ENCODE peak calls at places on chromosomes 4 and X, in four cellular contexts. One of them, this sample, is unnamed.

GRCh38 chr4:131566026-131566425 is 1583.1 kb upstream of the PCDH10 start:
- DNase-seq in adrenal gland: no peak
- DNase-seq in astrocyte of the spinal cord: no peak
- DNase-seq in H4: no peak
- DNase-seq in this sample: no peak

GRCh38 chrX:55033429-55033828 is 2.7 kb upstream of the ALAS2 start:
- DNase-seq in adrenal gland: no peak
- DNase-seq in astrocyte of the spinal cord: no peak
- DNase-seq in H4: no peak
- DNase-seq in this sample: peak

GRCh38 chr4:113559947-113560346 is 201.6 kb downstream of the CAMK2D start:
- DNase-seq in adrenal gland: no peak
- DNase-seq in astrocyte of the spinal cord: no peak
- DNase-seq in H4: no peak
- DNase-seq in this sample: no peak

GRCh38 chr4:166421556-166422156 is 548.6 kb downstream of the TLL1 start:
- DNase-seq in adrenal gland: no peak
- DNase-seq in astrocyte of the spinal cord: peak
- DNase-seq in H4: no peak
- DNase-seq in this sample: no peak

GRCh38 chrX:140346711-140347110 is 158.2 kb downstream of the SOX3 start:
- DNase-seq in adrenal gland: no peak
- DNase-seq in astrocyte of the spinal cord: no peak
- DNase-seq in H4: no peak
- DNase-seq in this sample: no peak

GRCh38 chrX:6226646-6227444 is 1.8 kb downstream of the NLGN4X start:
- DNase-seq in adrenal gland: no peak
- DNase-seq in astrocyte of the spinal cord: no peak
- DNase-seq in H4: no peak
- DNase-seq in this sample: no peak

GRCh38 chrX:57286507-57287251 is at the start of gene FAAH2:
- DNase-seq in adrenal gland: no peak
- DNase-seq in astrocyte of the spinal cord: no peak
- DNase-seq in H4: no peak
- DNase-seq in this sample: peak

GRCh38 chr4:128973384-128973783 is 120.0 kb downstream of the SCLT1 start:
- DNase-seq in adrenal gland: no peak
- DNase-seq in astrocyte of the spinal cord: no peak
- DNase-seq in H4: no peak
- DNase-seq in this sample: no peak

GRCh38 chr4:48968814-48969213 is 17.3 kb upstream of the CWH43 start:
- DNase-seq in adrenal gland: no peak
- DNase-seq in astrocyte of the spinal cord: peak
- DNase-seq in H4: peak
- DNase-seq in this sample: no peak

GRCh38 chr4:31674313-31674947 is 954.3 kb downstream of the PCDH7 start:
- DNase-seq in adrenal gland: peak
- DNase-seq in astrocyte of the spinal cord: no peak
- DNase-seq in H4: peak
- DNase-seq in this sample: peak

GRCh38 chr4:89298160-89298559 is 9.4 kb downstream of the GPRIN3 start:
- DNase-seq in adrenal gland: no peak
- DNase-seq in astrocyte of the spinal cord: no peak
- DNase-seq in H4: no peak
- DNase-seq in this sample: no peak

GRCh38 chrX:37926700-37927099 is 79.3 kb upstream of the DYNLT3 start:
- DNase-seq in adrenal gland: no peak
- DNase-seq in astrocyte of the spinal cord: peak
- DNase-seq in H4: peak
- DNase-seq in this sample: peak

GRCh38 chrX:70479197-70479969 is 34.7 kb downstream of the DLG3 start:
- DNase-seq in adrenal gland: no peak
- DNase-seq in astrocyte of the spinal cord: peak
- DNase-seq in H4: peak
- DNase-seq in this sample: peak

GRCh38 chr4:171809854-171810253 is 3.4 kb upstream of the GALNTL6 start:
- DNase-seq in adrenal gland: no peak
- DNase-seq in astrocyte of the spinal cord: no peak
- DNase-seq in H4: no peak
- DNase-seq in this sample: no peak

GRCh38 chrX:109600114-109600710 is 24.8 kb downstream of the KCNE5 start:
- DNase-seq in adrenal gland: no peak
- DNase-seq in astrocyte of the spinal cord: peak
- DNase-seq in H4: no peak
- DNase-seq in this sample: no peak

GRCh38 chr4:57554693-57555092 is 444.5 kb upstream of the IGFBP7 start:
- DNase-seq in adrenal gland: no peak
- DNase-seq in astrocyte of the spinal cord: no peak
- DNase-seq in H4: no peak
- DNase-seq in this sample: no peak

GRCh38 chrX:11968470-11968869 is 169.8 kb upstream of the FRMPD4 start:
- DNase-seq in adrenal gland: no peak
- DNase-seq in astrocyte of the spinal cord: no peak
- DNase-seq in H4: no peak
- DNase-seq in this sample: no peak

GRCh38 chr4:147782087-147782781 is 50.3 kb downstream of the ARHGAP10 start:
- DNase-seq in adrenal gland: no peak
- DNase-seq in astrocyte of the spinal cord: peak
- DNase-seq in H4: no peak
- DNase-seq in this sample: no peak

GRCh38 chr4:142419712-142420111 is 426.4 kb downstream of the INPP4B start:
- DNase-seq in adrenal gland: no peak
- DNase-seq in astrocyte of the spinal cord: no peak
- DNase-seq in H4: no peak
- DNase-seq in this sample: no peak

This sample was measured in ACHN.